ENCODE peak calls at places on chromosome 13, in ten cellular contexts. A is endothelial cell of umbilical vein; I is heart left ventricle; N is right atrium auricular region; Z is CD8-positive, alpha-beta T cell; M is right lobe of liver; X is brain microvascular endothelial cell; U is uterus; Y is psoas muscle; T is esophagus squamous epithelium. J is an unnamed sample. For H3K27me3, the result is how much of the 10 kb centered on the place peaks cover.

GRCh38 chr13:105272660-105273631 is 1262.5 kb downstream of the EFNB2 start:
- DNase-seq in Z (no peak), M (no peak), X (no peak), T (no peak), N (no peak), Y (no peak), I (no peak), A (no peak), U (no peak), J (no peak)

GRCh38 chr13:27405521-27406134 is 18.8 kb upstream of the GTF3A start:
- DNase-seq in N (no peak), Z (no peak), I (no peak), T (no peak), U (no peak), X (no peak), A (no peak), Y (no peak), M (no peak), J (no peak)

GRCh38 chr13:58488251-58488650 is 856.7 kb downstream of the PCDH17 start:
- DNase-seq in U (no peak), T (no peak), Z (no peak), N (no peak), Y (no peak), I (no peak), M (no peak), A (no peak), X (no peak), J (no peak)

GRCh38 chr13:36858285-36858684 is 39.3 kb downstream of the RFXAP start:
- DNase-seq in Y (no peak), A (peak), I (no peak), Z (no peak), T (no peak), N (no peak), X (no peak), M (no peak), U (no peak), J (no peak)

GRCh38 chr13:31050486-31051400 is 111.0 kb downstream of the HSPH1 start:
- DNase-seq in M (no peak), Y (no peak), I (no peak), T (no peak), N (no peak), X (no peak), A (no peak), U (no peak), Z (no peak), J (no peak)

GRCh38 chr13:98445340-98446233 is 131.3 kb downstream of the STK24 start:
- DNase-seq in X (peak), U (peak), Z (peak), Y (peak), T (no peak), M (peak), N (no peak), I (peak), A (peak), J (peak)

GRCh38 chr13:40503966-40504591 is 162.4 kb downstream of the FOXO1 start:
- DNase-seq in Z (no peak), Y (no peak), T (no peak), I (no peak), M (peak), N (peak), U (no peak), X (peak), A (peak), J (peak)

GRCh38 chr13:114129649-114130062 is 2.8 kb downstream of the RASA3 start:
- DNase-seq in A (peak), T (no peak), U (no peak), Y (no peak), M (no peak), Z (no peak), X (no peak), N (no peak), I (no peak), J (no peak)

GRCh38 chr13:29883941-29884518 is 33.6 kb upstream of the UBL3 start:
- DNase-seq in A (no peak), X (no peak), Z (no peak), N (no peak), Y (no peak), U (no peak), I (no peak), T (no peak), M (no peak), J (no peak)

DNA sequence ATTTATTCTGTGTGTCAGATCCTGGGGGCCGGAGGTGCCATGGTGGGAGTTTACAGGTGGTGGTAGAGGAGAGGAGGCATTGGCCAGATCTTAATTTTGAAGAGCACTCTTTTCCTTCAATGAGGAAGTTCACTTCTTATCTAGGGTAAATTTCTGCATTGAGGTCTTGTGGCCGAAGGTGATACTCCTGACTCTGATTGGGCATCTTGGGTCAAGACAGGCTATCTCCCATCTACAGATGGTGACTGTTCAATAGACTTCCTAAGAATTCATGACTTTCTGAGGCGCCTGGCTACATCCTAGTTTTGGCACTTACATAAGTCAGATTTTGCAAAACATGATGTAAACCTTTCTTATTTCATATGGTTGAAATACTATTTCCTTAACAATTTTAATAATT is 135.2 kb downstream of the SUCLA2 start:
- DNase-seq in I (no peak), X (no peak), Z (no peak), T (no peak), Y (no peak), N (no peak), A (no peak), M (no peak), U (no peak), J (no peak)
- H3K4me3 ChIP-seq in I (no peak), X (no peak), Z (no peak), T (no peak), Y (no peak), N (no peak), A (no peak), M (no peak), U (no peak), J (no peak)

GRCh38 chr13:70723732-70724131 is 615.5 kb upstream of the KLHL1 start:
- DNase-seq in N (no peak), X (peak), U (no peak), Z (no peak), T (no peak), I (no peak), Y (no peak), A (peak), M (no peak), J (no peak)
- TF ChIP-seq CTCF in N (no peak), X (peak), U (no peak), Z (no peak), T (no peak), I (no peak), Y (no peak), A (no peak), M (peak), J (no peak)

GRCh38 chr13:53124568-53125094 is 96.0 kb downstream of the OLFM4 start:
- DNase-seq in Y (no peak), I (no peak), A (no peak), U (no peak), M (no peak), Z (no peak), T (no peak), X (no peak), N (no peak), J (no peak)

GRCh38 chr13:53131361-53131760 is 102.7 kb downstream of the OLFM4 start:
- DNase-seq in T (no peak), Y (no peak), Z (no peak), U (no peak), X (no peak), N (no peak), I (no peak), A (no peak), M (no peak), J (no peak)

GRCh38 chr13:53127378-53127777 is 98.8 kb downstream of the OLFM4 start:
- DNase-seq in N (no peak), Z (no peak), I (no peak), Y (no peak), T (no peak), M (no peak), U (no peak), X (no peak), A (no peak), J (no peak)

GRCh38 chr13:53126803-53127202 is 98.2 kb downstream of the OLFM4 start:
- DNase-seq in X (no peak), Y (peak), N (no peak), U (peak), I (no peak), A (no peak), Z (no peak), M (no peak), T (no peak), J (no peak)

GRCh38 chr13:53129864-53130393 is 101.3 kb downstream of the OLFM4 start:
- DNase-seq in U (no peak), A (no peak), X (no peak), Z (no peak), I (no peak), N (no peak), T (no peak), M (no peak), Y (no peak), J (no peak)
- H3K27me3 ChIP-seq in U (under half), A (under half), X (under half), Z (under half), I (under half), N (under half), T (under half), M (under half), Y (under half), J (under half)

GRCh38 chr13:112760440-112760839 is 70.6 kb downstream of the ATP11A start:
- DNase-seq in U (no peak), T (no peak), A (peak), M (no peak), I (no peak), Z (no peak), N (no peak), Y (no peak), X (no peak), J (no peak)
- H3K4me3 ChIP-seq in U (no peak), T (no peak), A (no peak), M (no peak), I (no peak), Z (no peak), N (no peak), Y (no peak), X (no peak), J (no peak)

GRCh38 chr13:112351825-112352224 is 24.3 kb upstream of the SPACA7 start:
- DNase-seq in T (no peak), A (no peak), U (no peak), Y (no peak), M (no peak), Z (no peak), I (no peak), N (no peak), X (no peak), J (no peak)
- TF ChIP-seq CTCF in T (no peak), A (no peak), U (no peak), Y (no peak), M (no peak), Z (no peak), I (no peak), N (no peak), X (no peak), J (no peak)

DNA sequence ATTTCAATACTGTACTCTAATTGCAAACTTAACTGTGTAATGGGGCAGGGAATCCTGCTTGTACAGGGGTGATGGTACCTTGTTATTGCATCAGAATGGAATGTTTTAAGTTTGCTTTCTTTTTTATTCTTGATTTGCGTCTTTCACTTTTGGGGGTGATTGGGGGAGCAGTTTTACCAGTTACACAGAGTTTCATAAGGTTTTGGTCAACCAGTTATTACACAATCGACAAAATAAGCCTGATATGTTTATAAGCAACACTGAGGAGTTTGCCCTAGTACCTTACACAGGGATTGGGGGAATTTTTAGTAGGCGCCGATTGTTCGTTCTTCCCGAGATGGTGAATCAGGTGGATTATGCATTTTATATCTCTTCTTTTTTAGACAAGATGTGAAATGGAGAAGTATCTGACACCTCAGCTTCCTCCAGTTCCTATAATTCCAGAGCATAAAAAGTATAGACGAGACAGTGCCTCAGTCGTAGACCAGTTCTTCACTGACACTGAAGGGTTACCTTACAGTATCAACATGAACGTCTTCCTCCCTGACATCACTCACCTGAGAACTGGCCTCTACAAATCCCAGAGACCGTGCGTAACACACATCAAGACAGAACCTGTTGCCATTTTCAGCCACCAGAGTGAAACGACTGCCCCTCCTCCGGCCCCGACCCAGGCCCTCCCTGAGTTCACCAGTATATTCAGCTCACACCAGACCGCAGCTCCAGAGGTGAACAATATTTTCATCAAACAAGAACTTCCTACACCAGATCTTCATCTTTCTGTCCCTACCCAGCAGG is 2.9 kb downstream of the KLF5 start:
- DNase-seq in T (no peak), U (no peak), I (no peak), A (no peak), Z (no peak), Y (no peak), X (no peak), N (no peak), M (no peak), J (no peak)
- H3K27me3 ChIP-seq in T (under half), U (under half), I (under half), A (under half), Z (under half), Y (under half), X (under half), N (under half), M (under half), J (under half)